ENCODE peak calls at places on chromosomes 16 and 17, in four cellular contexts. W is H9, Z is IMR-90, S is H1. M is an unnamed sample.

GRCh38 chr16:11396241-11397048 is 51.2 kb downstream of the RMI2 start:
- DNase-seq in S (peak), W (peak), Z (peak), M (peak)

GRCh38 chr17:9818760-9819159 is 3.1 kb downstream of the GSG1L2 start:
- DNase-seq in Z (no peak), W (no peak), S (no peak), M (no peak)

GRCh38 chr16:21996923-21997692 is 3.8 kb downstream of the PDZD9 start:
- DNase-seq in S (no peak), Z (no peak), W (no peak), M (no peak)

GRCh38 chr17:41539071-41539492 is 11.0 kb upstream of the KRT19 start:
- DNase-seq in W (no peak), S (no peak), Z (no peak), M (peak)

GRCh38 chr17:51748749-51749604 is 409.5 kb downstream of the CA10 start:
- DNase-seq in Z (no peak), S (no peak), W (no peak), M (no peak)

GRCh38 chr17:50527155-50527762 is 5.3 kb upstream of the EPN3 start:
- DNase-seq in W (no peak), Z (no peak), S (no peak), M (peak)

GRCh38 chr17:17109896-17110295 is 67.6 kb downstream of the MPRIP start:
- DNase-seq in Z (no peak), S (no peak), W (no peak), M (no peak)

GRCh38 chr17:71464241-71464640 is 656.6 kb upstream of the SOX9 start:
- DNase-seq in Z (no peak), W (no peak), S (no peak), M (no peak)

GRCh38 chr16:70715860-70716357 is 30.1 kb upstream of the MTSS2 start:
- DNase-seq in Z (peak), S (no peak), W (no peak), M (no peak)

GRCh38 chr16:24834459-24835335 is 11.1 kb upstream of the SLC5A11 start:
- DNase-seq in S (no peak), Z (peak), W (peak), M (peak)

GRCh38 chr16:83835972-83836566 is 28.3 kb downstream of the HSBP1 start:
- DNase-seq in S (no peak), W (no peak), Z (peak), M (no peak)

GRCh38 chr16:67028555-67029248 is at the start of gene CBFB:
- DNase-seq in W (peak), S (no peak), Z (peak), M (peak)
- H4K5ac ChIP-seq in W (no peak), S (peak), Z (peak), M (peak)

GRCh38 chr17:14057591-14057990 is 11.7 kb upstream of the COX10 start:
- DNase-seq in S (no peak), W (no peak), Z (no peak), M (no peak)

GRCh38 chr17:14048169-14048568 is 21.1 kb upstream of the COX10 start:
- DNase-seq in Z (no peak), W (no peak), S (no peak), M (peak)

GRCh38 chr17:14050616-14051015 is 18.7 kb upstream of the COX10 start:
- DNase-seq in W (no peak), S (no peak), Z (no peak), M (no peak)

GRCh38 chr17:14051692-14052091 is 17.6 kb upstream of the COX10 start:
- DNase-seq in W (no peak), Z (no peak), S (no peak), M (no peak)

GRCh38 chr17:14052886-14053615 is 16.3 kb upstream of the COX10 start:
- DNase-seq in Z (no peak), W (no peak), S (no peak), M (no peak)
- H4K5ac ChIP-seq in Z (no peak), W (no peak), S (no peak), M (no peak)

GRCh38 chr17:21166599-21167265 is 40.0 kb downstream of the DHRS7B start:
- DNase-seq in Z (peak), W (no peak), S (no peak), M (no peak)
- H4K5ac ChIP-seq in Z (no peak), W (no peak), S (no peak), M (no peak)

DNA sequence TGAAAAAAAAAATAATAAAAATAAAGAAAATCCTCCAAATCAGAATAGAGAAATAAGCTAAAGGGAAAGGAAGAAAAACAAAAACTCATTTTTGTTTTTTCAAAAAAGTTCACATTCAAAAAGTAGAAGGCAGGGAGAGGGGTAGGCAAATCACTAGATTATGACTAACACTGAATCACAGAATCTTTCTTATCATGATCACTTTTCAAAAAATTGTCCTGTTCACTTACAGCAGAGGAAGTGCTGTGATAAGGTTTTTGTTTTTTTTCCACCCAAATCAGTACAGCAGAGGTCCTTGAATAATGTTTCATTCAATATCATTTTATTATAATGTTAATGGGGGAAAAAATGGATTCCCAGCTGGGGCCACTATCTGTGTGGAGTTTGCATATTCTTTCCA is 106.4 kb downstream of the CA4 start:
- DNase-seq in S (no peak), W (no peak), Z (peak), M (no peak)
- H4K5ac ChIP-seq in S (no peak), W (no peak), Z (no peak), M (no peak)

DNA sequence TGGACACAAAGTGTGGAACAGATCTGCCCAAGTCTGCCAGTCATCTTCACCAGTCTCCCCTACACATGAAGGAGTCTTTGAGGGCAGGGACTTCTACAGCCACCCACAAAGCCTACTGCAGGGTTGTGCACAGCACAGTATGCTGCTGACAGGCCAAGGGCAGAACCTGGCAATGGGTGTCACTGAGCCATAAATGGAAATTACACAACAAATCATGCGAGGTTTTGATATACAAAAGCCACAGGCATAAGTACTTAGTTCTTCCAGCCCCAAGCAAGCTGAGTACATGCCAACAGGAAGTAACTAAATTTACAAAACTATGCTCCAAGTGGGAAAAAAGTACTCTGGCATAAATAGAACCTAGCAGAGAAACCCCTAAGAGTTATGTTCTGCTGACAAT is 7.8 kb upstream of the PSMC3IP start:
- DNase-seq in S (no peak), Z (no peak), W (no peak), M (no peak)
- H4K5ac ChIP-seq in S (no peak), Z (no peak), W (no peak), M (no peak)

DNA sequence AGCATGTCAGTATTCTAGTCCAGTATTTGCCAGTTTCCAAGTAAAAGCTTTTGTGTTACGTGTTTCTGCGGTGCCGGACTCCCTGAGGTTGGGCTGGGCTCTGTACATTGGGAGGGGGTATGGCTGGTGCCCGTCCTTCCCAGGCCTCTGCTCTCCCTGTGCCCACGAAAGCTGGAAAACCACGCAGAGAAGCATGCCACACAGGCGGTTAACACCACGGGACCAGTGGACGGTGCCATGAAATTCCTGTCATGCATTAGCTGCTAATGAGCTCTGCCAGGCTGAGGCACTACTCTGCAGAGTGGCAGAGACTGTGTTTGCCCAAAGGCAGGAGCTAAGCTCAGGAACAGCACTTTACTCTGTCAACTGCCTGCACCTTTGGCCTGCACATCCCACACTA is 8.1 kb downstream of the SMIM5 start:
- DNase-seq in Z (no peak), S (no peak), W (no peak), M (no peak)
- H4K5ac ChIP-seq in Z (no peak), S (no peak), W (no peak), M (no peak)

GRCh38 chr16:85366031-85366763 is 246.9 kb upstream of the GSE1 start:
- DNase-seq in S (no peak), Z (no peak), W (peak), M (peak)
- H4K5ac ChIP-seq in S (no peak), Z (no peak), W (no peak), M (no peak)